ENCODE peak calls at places on chromosomes 12 and 14, in nine cellular contexts. One of them, this sample, is unnamed.

GRCh38 chr12:48980389-48980952 is 2.3 kb downstream of the WNT1 start:
- DNase-seq in GM10248: peak
- DNase-seq in left ventricle myocardium inferior: no peak
- DNase-seq in HS-27A: no peak
- DNase-seq in naive thymus-derived CD8-positive, alpha-beta T cell: no peak
- DNase-seq in T-helper 17 cell: no peak
- DNase-seq in aorta: peak
- DNase-seq in A549: no peak
- DNase-seq in stimulated activated CD8-positive, alpha-beta memory T cell treated with anti-CD3 and anti-CD28 coated beads, Interleukin-7, amount 100 ng/mL, for 1 hour: no peak
- DNase-seq in this sample: no peak

GRCh38 chr14:50828738-50829471 is 2.1 kb downstream of the NIN start:
- DNase-seq in GM10248: no peak
- DNase-seq in left ventricle myocardium inferior: no peak
- DNase-seq in HS-27A: no peak
- DNase-seq in naive thymus-derived CD8-positive, alpha-beta T cell: no peak
- DNase-seq in T-helper 17 cell: no peak
- DNase-seq in aorta: no peak
- DNase-seq in A549: no peak
- DNase-seq in stimulated activated CD8-positive, alpha-beta memory T cell treated with anti-CD3 and anti-CD28 coated beads, Interleukin-7, amount 100 ng/mL, for 1 hour: no peak
- DNase-seq in this sample: no peak

GRCh38 chr14:34930591-34931069 is 52.2 kb upstream of the SRP54 start:
- DNase-seq in GM10248: peak
- DNase-seq in left ventricle myocardium inferior: no peak
- DNase-seq in HS-27A: no peak
- DNase-seq in naive thymus-derived CD8-positive, alpha-beta T cell: peak
- DNase-seq in T-helper 17 cell: no peak
- DNase-seq in aorta: no peak
- DNase-seq in A549: no peak
- DNase-seq in stimulated activated CD8-positive, alpha-beta memory T cell treated with anti-CD3 and anti-CD28 coated beads, Interleukin-7, amount 100 ng/mL, for 1 hour: no peak
- DNase-seq in this sample: no peak

GRCh38 chr12:32217354-32218310 is 111.0 kb downstream of the BICD1 start:
- DNase-seq in GM10248: no peak
- DNase-seq in left ventricle myocardium inferior: no peak
- DNase-seq in HS-27A: peak
- DNase-seq in naive thymus-derived CD8-positive, alpha-beta T cell: no peak
- DNase-seq in T-helper 17 cell: no peak
- DNase-seq in aorta: no peak
- DNase-seq in A549: peak
- DNase-seq in stimulated activated CD8-positive, alpha-beta memory T cell treated with anti-CD3 and anti-CD28 coated beads, Interleukin-7, amount 100 ng/mL, for 1 hour: no peak
- DNase-seq in this sample: peak

GRCh38 chr12:24012528-24012927 is 63.1 kb upstream of the SOX5 start:
- DNase-seq in GM10248: no peak
- DNase-seq in left ventricle myocardium inferior: no peak
- DNase-seq in HS-27A: no peak
- DNase-seq in naive thymus-derived CD8-positive, alpha-beta T cell: no peak
- DNase-seq in T-helper 17 cell: no peak
- DNase-seq in aorta: no peak
- DNase-seq in A549: no peak
- DNase-seq in stimulated activated CD8-positive, alpha-beta memory T cell treated with anti-CD3 and anti-CD28 coated beads, Interleukin-7, amount 100 ng/mL, for 1 hour: no peak
- DNase-seq in this sample: no peak

GRCh38 chr12:64236549-64236948 is 14.5 kb upstream of the KICS2 start:
- DNase-seq in GM10248: no peak
- DNase-seq in left ventricle myocardium inferior: no peak
- DNase-seq in HS-27A: no peak
- DNase-seq in naive thymus-derived CD8-positive, alpha-beta T cell: no peak
- DNase-seq in T-helper 17 cell: no peak
- DNase-seq in aorta: no peak
- DNase-seq in A549: no peak
- DNase-seq in stimulated activated CD8-positive, alpha-beta memory T cell treated with anti-CD3 and anti-CD28 coated beads, Interleukin-7, amount 100 ng/mL, for 1 hour: no peak
- DNase-seq in this sample: no peak

GRCh38 chr14:100078216-100078780 is 13.1 kb downstream of the EVL start:
- DNase-seq in GM10248: no peak
- DNase-seq in left ventricle myocardium inferior: no peak
- DNase-seq in HS-27A: no peak
- DNase-seq in naive thymus-derived CD8-positive, alpha-beta T cell: no peak
- DNase-seq in T-helper 17 cell: no peak
- DNase-seq in aorta: no peak
- DNase-seq in A549: no peak
- DNase-seq in stimulated activated CD8-positive, alpha-beta memory T cell treated with anti-CD3 and anti-CD28 coated beads, Interleukin-7, amount 100 ng/mL, for 1 hour: no peak
- DNase-seq in this sample: no peak

GRCh38 chr14:68084256-68084655 is 264.7 kb downstream of the RAD51B start:
- DNase-seq in GM10248: no peak
- DNase-seq in left ventricle myocardium inferior: no peak
- DNase-seq in HS-27A: no peak
- DNase-seq in naive thymus-derived CD8-positive, alpha-beta T cell: no peak
- DNase-seq in T-helper 17 cell: no peak
- DNase-seq in aorta: no peak
- DNase-seq in A549: no peak
- DNase-seq in stimulated activated CD8-positive, alpha-beta memory T cell treated with anti-CD3 and anti-CD28 coated beads, Interleukin-7, amount 100 ng/mL, for 1 hour: no peak
- DNase-seq in this sample: no peak

GRCh38 chr14:99518441-99519346 is 37.5 kb downstream of the CCNK start:
- DNase-seq in GM10248: peak
- DNase-seq in left ventricle myocardium inferior: peak
- DNase-seq in HS-27A: no peak
- DNase-seq in naive thymus-derived CD8-positive, alpha-beta T cell: peak
- DNase-seq in T-helper 17 cell: peak
- DNase-seq in aorta: peak
- DNase-seq in A549: peak
- DNase-seq in stimulated activated CD8-positive, alpha-beta memory T cell treated with anti-CD3 and anti-CD28 coated beads, Interleukin-7, amount 100 ng/mL, for 1 hour: peak
- DNase-seq in this sample: peak

GRCh38 chr12:13203028-13203922 is 6.7 kb downstream of the EMP1 start:
- DNase-seq in GM10248: peak
- DNase-seq in left ventricle myocardium inferior: peak
- DNase-seq in HS-27A: no peak
- DNase-seq in naive thymus-derived CD8-positive, alpha-beta T cell: no peak
- DNase-seq in T-helper 17 cell: no peak
- DNase-seq in aorta: peak
- DNase-seq in A549: no peak
- DNase-seq in stimulated activated CD8-positive, alpha-beta memory T cell treated with anti-CD3 and anti-CD28 coated beads, Interleukin-7, amount 100 ng/mL, for 1 hour: no peak
- DNase-seq in this sample: no peak

GRCh38 chr14:90574640-90575131 is 177.9 kb downstream of the CALM1 start:
- DNase-seq in GM10248: no peak
- DNase-seq in left ventricle myocardium inferior: peak
- DNase-seq in HS-27A: no peak
- DNase-seq in naive thymus-derived CD8-positive, alpha-beta T cell: no peak
- DNase-seq in T-helper 17 cell: no peak
- DNase-seq in aorta: peak
- DNase-seq in A549: no peak
- DNase-seq in stimulated activated CD8-positive, alpha-beta memory T cell treated with anti-CD3 and anti-CD28 coated beads, Interleukin-7, amount 100 ng/mL, for 1 hour: no peak
- DNase-seq in this sample: no peak

GRCh38 chr14:68018598-68018997 is 199.0 kb downstream of the RAD51B start:
- DNase-seq in GM10248: no peak
- DNase-seq in left ventricle myocardium inferior: no peak
- DNase-seq in HS-27A: no peak
- DNase-seq in naive thymus-derived CD8-positive, alpha-beta T cell: no peak
- DNase-seq in T-helper 17 cell: no peak
- DNase-seq in aorta: no peak
- DNase-seq in A549: no peak
- DNase-seq in stimulated activated CD8-positive, alpha-beta memory T cell treated with anti-CD3 and anti-CD28 coated beads, Interleukin-7, amount 100 ng/mL, for 1 hour: no peak
- DNase-seq in this sample: no peak

GRCh38 chr12:111362687-111363475 is 6.0 kb downstream of the PHETA1 start:
- DNase-seq in GM10248: no peak
- DNase-seq in left ventricle myocardium inferior: no peak
- DNase-seq in HS-27A: no peak
- DNase-seq in naive thymus-derived CD8-positive, alpha-beta T cell: no peak
- DNase-seq in T-helper 17 cell: no peak
- DNase-seq in aorta: peak
- DNase-seq in A549: no peak
- DNase-seq in stimulated activated CD8-positive, alpha-beta memory T cell treated with anti-CD3 and anti-CD28 coated beads, Interleukin-7, amount 100 ng/mL, for 1 hour: no peak
- DNase-seq in this sample: no peak

GRCh38 chr12:422526-422925 is 21.1 kb downstream of the CCDC77 start:
- DNase-seq in GM10248: no peak
- DNase-seq in left ventricle myocardium inferior: no peak
- DNase-seq in HS-27A: no peak
- DNase-seq in naive thymus-derived CD8-positive, alpha-beta T cell: no peak
- DNase-seq in T-helper 17 cell: no peak
- DNase-seq in aorta: no peak
- DNase-seq in A549: no peak
- DNase-seq in stimulated activated CD8-positive, alpha-beta memory T cell treated with anti-CD3 and anti-CD28 coated beads, Interleukin-7, amount 100 ng/mL, for 1 hour: no peak
- DNase-seq in this sample: no peak

GRCh38 chr14:24399981-24400718 is 1.3 kb downstream of the NYNRIN start:
- DNase-seq in GM10248: no peak
- DNase-seq in left ventricle myocardium inferior: no peak
- DNase-seq in HS-27A: no peak
- DNase-seq in naive thymus-derived CD8-positive, alpha-beta T cell: peak
- DNase-seq in T-helper 17 cell: no peak
- DNase-seq in aorta: no peak
- DNase-seq in A549: no peak
- DNase-seq in stimulated activated CD8-positive, alpha-beta memory T cell treated with anti-CD3 and anti-CD28 coated beads, Interleukin-7, amount 100 ng/mL, for 1 hour: no peak
- DNase-seq in this sample: no peak

GRCh38 chr14:105019861-105020814 is 745 bp downstream of the CDCA4 start:
- DNase-seq in GM10248: peak
- DNase-seq in left ventricle myocardium inferior: no peak
- DNase-seq in HS-27A: no peak
- DNase-seq in naive thymus-derived CD8-positive, alpha-beta T cell: peak
- DNase-seq in T-helper 17 cell: peak
- DNase-seq in aorta: no peak
- DNase-seq in A549: no peak
- DNase-seq in stimulated activated CD8-positive, alpha-beta memory T cell treated with anti-CD3 and anti-CD28 coated beads, Interleukin-7, amount 100 ng/mL, for 1 hour: peak
- DNase-seq in this sample: no peak

GRCh38 chr14:100546051-100546443 is 41.2 kb downstream of the BEGAIN start:
- DNase-seq in GM10248: peak
- DNase-seq in left ventricle myocardium inferior: peak
- DNase-seq in HS-27A: no peak
- DNase-seq in naive thymus-derived CD8-positive, alpha-beta T cell: no peak
- DNase-seq in T-helper 17 cell: peak
- DNase-seq in aorta: no peak
- DNase-seq in A549: no peak
- DNase-seq in stimulated activated CD8-positive, alpha-beta memory T cell treated with anti-CD3 and anti-CD28 coated beads, Interleukin-7, amount 100 ng/mL, for 1 hour: peak
- DNase-seq in this sample: no peak

GRCh38 chr12:38648813-38649212 is 256.6 kb downstream of the CPNE8 start:
- DNase-seq in GM10248: no peak
- DNase-seq in left ventricle myocardium inferior: no peak
- DNase-seq in HS-27A: no peak
- DNase-seq in naive thymus-derived CD8-positive, alpha-beta T cell: no peak
- DNase-seq in T-helper 17 cell: no peak
- DNase-seq in aorta: no peak
- DNase-seq in A549: no peak
- DNase-seq in stimulated activated CD8-positive, alpha-beta memory T cell treated with anti-CD3 and anti-CD28 coated beads, Interleukin-7, amount 100 ng/mL, for 1 hour: no peak
- DNase-seq in this sample: no peak

GRCh38 chr12:50317198-50317597 is 33.9 kb upstream of the LIMA1 start:
- DNase-seq in GM10248: no peak
- DNase-seq in left ventricle myocardium inferior: no peak
- DNase-seq in HS-27A: no peak
- DNase-seq in naive thymus-derived CD8-positive, alpha-beta T cell: no peak
- DNase-seq in T-helper 17 cell: no peak
- DNase-seq in aorta: no peak
- DNase-seq in A549: no peak
- DNase-seq in stimulated activated CD8-positive, alpha-beta memory T cell treated with anti-CD3 and anti-CD28 coated beads, Interleukin-7, amount 100 ng/mL, for 1 hour: no peak
- DNase-seq in this sample: no peak

GRCh38 chr12:114933428-114934160 is 249.6 kb upstream of the TBX3 start:
- DNase-seq in GM10248: no peak
- DNase-seq in left ventricle myocardium inferior: no peak
- DNase-seq in HS-27A: peak
- DNase-seq in naive thymus-derived CD8-positive, alpha-beta T cell: no peak
- DNase-seq in T-helper 17 cell: no peak
- DNase-seq in aorta: no peak
- DNase-seq in A549: peak
- DNase-seq in stimulated activated CD8-positive, alpha-beta memory T cell treated with anti-CD3 and anti-CD28 coated beads, Interleukin-7, amount 100 ng/mL, for 1 hour: no peak
- DNase-seq in this sample: no peak

GRCh38 chr12:60489071-60489470 is 893.2 kb downstream of the SLC16A7 start:
- DNase-seq in GM10248: no peak
- DNase-seq in left ventricle myocardium inferior: no peak
- DNase-seq in HS-27A: no peak
- DNase-seq in naive thymus-derived CD8-positive, alpha-beta T cell: no peak
- DNase-seq in T-helper 17 cell: no peak
- DNase-seq in aorta: no peak
- DNase-seq in A549: no peak
- DNase-seq in stimulated activated CD8-positive, alpha-beta memory T cell treated with anti-CD3 and anti-CD28 coated beads, Interleukin-7, amount 100 ng/mL, for 1 hour: no peak
- DNase-seq in this sample: no peak

GRCh38 chr12:5872745-5873144 is 72.3 kb downstream of the ANO2 start:
- DNase-seq in GM10248: no peak
- DNase-seq in left ventricle myocardium inferior: no peak
- DNase-seq in HS-27A: peak
- DNase-seq in naive thymus-derived CD8-positive, alpha-beta T cell: no peak
- DNase-seq in T-helper 17 cell: no peak
- DNase-seq in aorta: no peak
- DNase-seq in A549: peak
- DNase-seq in stimulated activated CD8-positive, alpha-beta memory T cell treated with anti-CD3 and anti-CD28 coated beads, Interleukin-7, amount 100 ng/mL, for 1 hour: no peak
- DNase-seq in this sample: no peak

GRCh38 chr12:452667-453210 is 7.0 kb upstream of the B4GALNT3 start:
- DNase-seq in GM10248: peak
- DNase-seq in left ventricle myocardium inferior: no peak
- DNase-seq in HS-27A: no peak
- DNase-seq in naive thymus-derived CD8-positive, alpha-beta T cell: peak
- DNase-seq in T-helper 17 cell: peak
- DNase-seq in aorta: peak
- DNase-seq in A549: no peak
- DNase-seq in stimulated activated CD8-positive, alpha-beta memory T cell treated with anti-CD3 and anti-CD28 coated beads, Interleukin-7, amount 100 ng/mL, for 1 hour: no peak
- DNase-seq in this sample: no peak

GRCh38 chr14:63940387-63940786 is 87.6 kb downstream of the SYNE2 start:
- DNase-seq in GM10248: no peak
- DNase-seq in left ventricle myocardium inferior: no peak
- DNase-seq in HS-27A: no peak
- DNase-seq in naive thymus-derived CD8-positive, alpha-beta T cell: no peak
- DNase-seq in T-helper 17 cell: no peak
- DNase-seq in aorta: no peak
- DNase-seq in A549: no peak
- DNase-seq in stimulated activated CD8-positive, alpha-beta memory T cell treated with anti-CD3 and anti-CD28 coated beads, Interleukin-7, amount 100 ng/mL, for 1 hour: no peak
- DNase-seq in this sample: no peak

GRCh38 chr12:80838708-80839107 is 99.0 kb downstream of the LIN7A start:
- DNase-seq in GM10248: no peak
- DNase-seq in left ventricle myocardium inferior: no peak
- DNase-seq in HS-27A: no peak
- DNase-seq in naive thymus-derived CD8-positive, alpha-beta T cell: no peak
- DNase-seq in T-helper 17 cell: no peak
- DNase-seq in aorta: no peak
- DNase-seq in A549: no peak
- DNase-seq in stimulated activated CD8-positive, alpha-beta memory T cell treated with anti-CD3 and anti-CD28 coated beads, Interleukin-7, amount 100 ng/mL, for 1 hour: no peak
- DNase-seq in this sample: no peak

GRCh38 chr12:94326727-94327126 is 132.9 kb downstream of the CEP83 start:
- DNase-seq in GM10248: no peak
- DNase-seq in left ventricle myocardium inferior: no peak
- DNase-seq in HS-27A: peak
- DNase-seq in naive thymus-derived CD8-positive, alpha-beta T cell: no peak
- DNase-seq in T-helper 17 cell: no peak
- DNase-seq in aorta: no peak
- DNase-seq in A549: no peak
- DNase-seq in stimulated activated CD8-positive, alpha-beta memory T cell treated with anti-CD3 and anti-CD28 coated beads, Interleukin-7, amount 100 ng/mL, for 1 hour: no peak
- DNase-seq in this sample: no peak

GRCh38 chr12:92432724-92433281 is 270.0 kb upstream of the PLEKHG7 start:
- DNase-seq in GM10248: no peak
- DNase-seq in left ventricle myocardium inferior: no peak
- DNase-seq in HS-27A: no peak
- DNase-seq in naive thymus-derived CD8-positive, alpha-beta T cell: no peak
- DNase-seq in T-helper 17 cell: no peak
- DNase-seq in aorta: no peak
- DNase-seq in A549: no peak
- DNase-seq in stimulated activated CD8-positive, alpha-beta memory T cell treated with anti-CD3 and anti-CD28 coated beads, Interleukin-7, amount 100 ng/mL, for 1 hour: no peak
- DNase-seq in this sample: no peak

GRCh38 chr14:67663633-67664032 is 10.8 kb downstream of the VTI1B start:
- DNase-seq in GM10248: no peak
- DNase-seq in left ventricle myocardium inferior: no peak
- DNase-seq in HS-27A: no peak
- DNase-seq in naive thymus-derived CD8-positive, alpha-beta T cell: no peak
- DNase-seq in T-helper 17 cell: no peak
- DNase-seq in aorta: no peak
- DNase-seq in A549: no peak
- DNase-seq in stimulated activated CD8-positive, alpha-beta memory T cell treated with anti-CD3 and anti-CD28 coated beads, Interleukin-7, amount 100 ng/mL, for 1 hour: no peak
- DNase-seq in this sample: no peak

GRCh38 chr12:12979731-12980259 is 20.3 kb downstream of the HEBP1 start:
- DNase-seq in GM10248: no peak
- DNase-seq in left ventricle myocardium inferior: no peak
- DNase-seq in HS-27A: peak
- DNase-seq in naive thymus-derived CD8-positive, alpha-beta T cell: no peak
- DNase-seq in T-helper 17 cell: no peak
- DNase-seq in aorta: no peak
- DNase-seq in A549: peak
- DNase-seq in stimulated activated CD8-positive, alpha-beta memory T cell treated with anti-CD3 and anti-CD28 coated beads, Interleukin-7, amount 100 ng/mL, for 1 hour: no peak
- DNase-seq in this sample: no peak

GRCh38 chr12:111430418-111431353 is 25.0 kb downstream of the SH2B3 start:
- DNase-seq in GM10248: peak
- DNase-seq in left ventricle myocardium inferior: no peak
- DNase-seq in HS-27A: no peak
- DNase-seq in naive thymus-derived CD8-positive, alpha-beta T cell: peak
- DNase-seq in T-helper 17 cell: peak
- DNase-seq in aorta: no peak
- DNase-seq in A549: no peak
- DNase-seq in stimulated activated CD8-positive, alpha-beta memory T cell treated with anti-CD3 and anti-CD28 coated beads, Interleukin-7, amount 100 ng/mL, for 1 hour: peak
- DNase-seq in this sample: no peak

GRCh38 chr12:100127766-100128508 is 14.7 kb downstream of the BLTP3B start:
- DNase-seq in GM10248: no peak
- DNase-seq in left ventricle myocardium inferior: no peak
- DNase-seq in HS-27A: no peak
- DNase-seq in naive thymus-derived CD8-positive, alpha-beta T cell: no peak
- DNase-seq in T-helper 17 cell: no peak
- DNase-seq in aorta: no peak
- DNase-seq in A549: no peak
- DNase-seq in stimulated activated CD8-positive, alpha-beta memory T cell treated with anti-CD3 and anti-CD28 coated beads, Interleukin-7, amount 100 ng/mL, for 1 hour: no peak
- DNase-seq in this sample: no peak